ENCODE peak calls at places on chromosomes 3 and 15, in seven cellular contexts. N, A, L, C, X, Q and F are unnamed samples. For H3K4me1, the result is how much of the 10 kb centered on the place peaks cover.

GRCh38 chr3:153634683-153635082 is 472.7 kb downstream of the RAP2B start:
- DNase-seq in N (no peak), A (no peak), L (no peak), C (no peak), X (no peak), Q (no peak), F (no peak)

GRCh38 chr3:146598486-146598885 is 6.7 kb downstream of the PLSCR5 start:
- DNase-seq in N (no peak), A (no peak), L (no peak), C (no peak), X (no peak), Q (no peak), F (no peak)

GRCh38 chr3:175127075-175127662 is 268.0 kb downstream of the NAALADL2 start:
- DNase-seq in N (no peak), A (no peak), L (no peak), C (no peak), X (no peak), Q (no peak), F (no peak)

GRCh38 chr3:142998439-142998838 is 2.9 kb upstream of the U2SURP start:
- DNase-seq in N (no peak), A (no peak), L (no peak), C (no peak), X (no peak), Q (no peak), F (no peak)

GRCh38 chr3:143090486-143090885 is 29.1 kb upstream of the CHST2 start:
- DNase-seq in N (peak), A (no peak), L (no peak), C (peak), X (peak), Q (no peak), F (no peak)

GRCh38 chr3:184171562-184171961 is 3.1 kb upstream of the AP2M1 start:
- DNase-seq in N (no peak), A (no peak), L (no peak), C (no peak), X (no peak), Q (no peak), F (no peak)

GRCh38 chr3:16319723-16320122 is 54.7 kb downstream of the OXNAD1 start:
- DNase-seq in N (no peak), A (no peak), L (no peak), C (no peak), X (no peak), Q (no peak), F (no peak)

GRCh38 chr3:62238431-62238830 is 134.9 kb downstream of the FEZF2 start:
- DNase-seq in N (no peak), A (no peak), L (no peak), C (no peak), X (no peak), Q (no peak), F (no peak)

GRCh38 chr3:24004171-24004938 is 59.3 kb downstream of the NR1D2 start:
- DNase-seq in N (no peak), A (no peak), L (no peak), C (no peak), X (no peak), Q (no peak), F (no peak)

GRCh38 chr15:88267720-88268119 is 11.2 kb upstream of the NTRK3 start:
- DNase-seq in N (no peak), A (no peak), L (no peak), C (no peak), X (no peak), Q (no peak), F (no peak)

GRCh38 chr15:73394782-73395181 is 26.0 kb upstream of the HCN4 start:
- DNase-seq in N (no peak), A (no peak), L (no peak), C (peak), X (no peak), Q (no peak), F (no peak)

GRCh38 chr15:38564557-38565286 is at the start of gene RASGRP1:
- DNase-seq in N (peak), A (peak), L (peak), C (peak), X (peak), Q (no peak), F (peak)

GRCh38 chr3:156817931-156818765 is 8.0 kb upstream of the LEKR1 start:
- DNase-seq in N (no peak), A (no peak), L (no peak), C (no peak), X (no peak), Q (no peak), F (no peak)

GRCh38 chr3:127406309-127407025 is 118.6 kb upstream of the PRR20G start:
- DNase-seq in N (peak), A (peak), L (no peak), C (no peak), X (peak), Q (peak), F (peak)

GRCh38 chr3:45309876-45310275 is 78.5 kb upstream of the LARS2 start:
- DNase-seq in N (no peak), A (no peak), L (no peak), C (no peak), X (no peak), Q (no peak), F (no peak)

GRCh38 chr3:114221165-114221880 is 16.1 kb downstream of the ZNF80 start:
- DNase-seq in N (no peak), A (peak), L (no peak), C (peak), X (no peak), Q (no peak), F (no peak)

GRCh38 chr15:71296032-71296686 is 180.9 kb downstream of the THSD4 start:
- DNase-seq in N (no peak), A (peak), L (no peak), C (no peak), X (no peak), Q (peak), F (no peak)

GRCh38 chr3:49636883-49637609 is 37.1 kb upstream of the APEH start:
- DNase-seq in N (no peak), A (no peak), L (no peak), C (no peak), X (no peak), Q (no peak), F (no peak)

GRCh38 chr15:53658827-53659226 is 100.6 kb downstream of the WDR72 start:
- DNase-seq in N (no peak), A (peak), L (no peak), C (no peak), X (no peak), Q (no peak), F (no peak)

GRCh38 chr3:12194669-12195161 is 36.0 kb upstream of the TIMP4 start:
- DNase-seq in N (peak), A (peak), L (no peak), C (no peak), X (no peak), Q (peak), F (no peak)

GRCh38 chr15:34216527-34217270 is 6.8 kb upstream of the KATNBL1 start:
- DNase-seq in N (no peak), A (no peak), L (no peak), C (no peak), X (no peak), Q (no peak), F (no peak)

GRCh38 chr3:150547045-150547753 is 612 bp downstream of the EIF2A start:
- DNase-seq in N (no peak), A (no peak), L (no peak), C (no peak), X (no peak), Q (no peak), F (no peak)

GRCh38 chr3:141328286-141329166 is 39.8 kb upstream of the ZBTB38 start:
- DNase-seq in N (no peak), A (no peak), L (peak), C (peak), X (no peak), Q (no peak), F (no peak)

GRCh38 chr3:58793052-58793451 is 126.5 kb upstream of the FAM3D start:
- DNase-seq in N (no peak), A (no peak), L (no peak), C (no peak), X (no peak), Q (no peak), F (no peak)

GRCh38 chr3:16182183-16182582 is 7.7 kb downstream of the GALNT15 start:
- DNase-seq in N (no peak), A (no peak), L (no peak), C (no peak), X (no peak), Q (no peak), F (no peak)

GRCh38 chr3:36166477-36166876 is 213.8 kb upstream of the STAC start:
- DNase-seq in N (no peak), A (no peak), L (no peak), C (no peak), X (no peak), Q (peak), F (no peak)

GRCh38 chr15:83887404-83887803 is 233.5 kb downstream of the ADAMTSL3 start:
- DNase-seq in N (no peak), A (no peak), L (no peak), C (no peak), X (no peak), Q (no peak), F (no peak)

GRCh38 chr15:73813071-73813470 is 59.9 kb upstream of the INSYN1 start:
- DNase-seq in N (no peak), A (no peak), L (no peak), C (no peak), X (no peak), Q (no peak), F (no peak)

GRCh38 chr3:134464693-134465385 is 20.9 kb downstream of the ANAPC13 start:
- DNase-seq in N (no peak), A (no peak), L (no peak), C (no peak), X (no peak), Q (no peak), F (no peak)
- H3K4me3 ChIP-seq in N (no peak), A (no peak), L (no peak), C (peak), X (peak), Q (no peak), F (no peak)

GRCh38 chr15:40443846-40444245 is 3.1 kb downstream of the BAHD1 start:
- DNase-seq in N (no peak), A (no peak), L (no peak), C (no peak), X (no peak), Q (no peak), F (no peak)

GRCh38 chr15:40441012-40441735 is 421 bp downstream of the BAHD1 start:
- DNase-seq in N (no peak), A (no peak), L (no peak), C (peak), X (no peak), Q (no peak), F (no peak)

GRCh38 chr15:40441736-40442531 is 1.2 kb downstream of the BAHD1 start:
- DNase-seq in N (no peak), A (no peak), L (peak), C (peak), X (peak), Q (no peak), F (no peak)

GRCh38 chr15:40444741-40445140 is 4.0 kb downstream of the BAHD1 start:
- DNase-seq in N (no peak), A (no peak), L (no peak), C (no peak), X (no peak), Q (no peak), F (no peak)

DNA sequence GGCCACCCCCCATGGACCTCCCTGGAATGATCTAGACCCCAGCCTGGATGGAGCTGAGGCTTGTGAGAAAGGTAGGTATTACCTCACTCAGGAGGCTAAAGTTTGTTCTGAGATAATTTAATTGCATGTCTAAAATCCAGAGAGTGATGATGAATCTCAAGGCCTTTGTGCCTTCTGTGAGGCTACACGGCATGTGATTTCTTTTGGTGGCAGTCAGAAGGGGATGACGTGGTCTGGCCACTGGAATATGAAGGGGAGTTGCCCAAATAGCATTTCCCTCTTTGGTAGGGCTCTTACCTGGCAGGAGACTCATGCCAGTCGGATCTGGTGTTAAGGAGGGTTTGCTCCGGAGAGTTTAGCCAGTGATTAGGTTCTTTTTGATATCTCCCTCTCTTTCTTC is 2.5 kb downstream of the BAHD1 start:
- DNase-seq in N (no peak), A (no peak), L (no peak), C (no peak), X (no peak), Q (no peak), F (no peak)
- H3K4me1 ChIP-seq in N (half or more), A (under half), L (half or more), C (half or more), X (under half), Q (under half), F (under half)

DNA sequence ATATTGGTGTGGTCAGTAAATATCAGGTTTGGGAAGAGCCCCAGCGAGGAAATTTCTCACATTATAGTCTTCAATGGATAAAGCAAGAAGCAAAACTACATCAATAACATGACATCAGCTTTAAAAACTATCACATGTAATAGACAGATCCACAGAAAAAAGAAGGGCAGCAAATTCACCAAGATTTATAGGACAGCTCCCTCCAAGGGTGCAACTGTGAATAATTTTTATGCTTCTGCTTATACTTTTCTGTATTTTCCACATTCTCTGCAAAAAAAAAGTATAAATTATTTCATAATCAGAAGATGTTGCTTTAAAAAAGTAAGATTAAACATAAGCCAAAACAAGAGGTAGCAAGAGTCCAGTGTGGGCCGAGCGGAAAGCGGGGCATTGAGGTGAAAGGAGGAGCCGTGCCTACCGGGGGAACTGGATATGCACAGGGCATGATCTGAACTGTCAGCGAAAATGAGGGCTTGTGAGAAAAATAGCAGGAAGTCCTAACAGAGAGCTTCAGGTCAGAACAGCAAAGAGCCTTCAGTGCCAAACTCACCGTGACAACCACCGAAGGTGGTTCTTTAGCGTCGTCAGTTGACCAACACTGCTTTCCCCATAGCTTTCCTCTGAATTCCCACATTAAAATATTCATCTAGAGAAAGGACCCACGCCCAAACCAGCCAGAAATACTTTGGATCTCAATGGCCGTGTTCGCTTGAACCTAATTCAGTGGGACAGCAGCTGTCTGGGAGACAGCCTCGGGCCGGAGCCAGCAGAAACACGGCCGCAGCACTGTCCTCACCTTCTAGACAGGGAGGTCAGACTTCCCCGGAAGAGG is 59.9 kb downstream of the FAM174B start:
- DNase-seq in N (no peak), A (no peak), L (peak), C (no peak), X (no peak), Q (no peak), F (no peak)
- TF ChIP-seq CTCF in N (no peak), A (no peak), L (no peak), C (no peak), X (no peak), Q (no peak), F (no peak)

GRCh38 chr15:41285285-41285684 is 47.1 kb downstream of the OIP5 start:
- DNase-seq in N (no peak), A (peak), L (no peak), C (no peak), X (no peak), Q (no peak), F (no peak)

GRCh38 chr15:41281236-41281635 is 50.2 kb downstream of the CHP1 start:
- DNase-seq in N (no peak), A (no peak), L (no peak), C (no peak), X (no peak), Q (no peak), F (no peak)

GRCh38 chr15:41286665-41287333 is 45.6 kb downstream of the OIP5 start:
- DNase-seq in N (no peak), A (no peak), L (no peak), C (no peak), X (no peak), Q (no peak), F (no peak)

GRCh38 chr15:41283653-41284424 is 48.6 kb downstream of the OIP5 start:
- DNase-seq in N (peak), A (peak), L (peak), C (peak), X (peak), Q (peak), F (peak)

GRCh38 chr15:41284425-41285177 is 47.8 kb downstream of the OIP5 start:
- DNase-seq in N (no peak), A (peak), L (peak), C (no peak), X (peak), Q (no peak), F (no peak)
- H3K4me3 ChIP-seq in N (peak), A (peak), L (peak), C (peak), X (peak), Q (peak), F (peak)

GRCh38 chr15:98326804-98327203 is 321.5 kb upstream of the IGF1R start:
- DNase-seq in N (no peak), A (no peak), L (no peak), C (no peak), X (no peak), Q (no peak), F (no peak)
- H3K4me1 ChIP-seq in N (under half), A (under half), L (under half), C (under half), X (under half), Q (under half), F (under half)

DNA sequence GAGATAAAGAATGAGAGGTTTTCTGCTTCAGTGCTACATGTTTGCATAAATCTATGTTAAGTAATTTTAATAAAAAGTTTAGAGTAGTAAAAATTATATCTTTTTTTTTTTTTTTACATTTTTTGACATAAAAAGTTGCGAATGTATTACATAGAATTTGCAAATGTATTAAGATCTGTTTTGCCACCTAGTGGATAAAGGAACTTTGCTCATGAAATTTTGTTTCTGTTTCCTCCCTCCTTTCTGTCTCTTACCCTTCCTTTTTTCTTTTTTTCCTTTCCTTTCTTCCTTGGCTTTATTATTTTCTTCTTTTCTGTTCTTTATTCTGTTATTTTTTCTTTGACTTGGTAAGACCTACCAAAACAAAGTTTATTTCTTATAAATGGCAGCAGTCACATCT is 58.5 kb upstream of the UTS2B start:
- DNase-seq in N (no peak), A (no peak), L (no peak), C (no peak), X (no peak), Q (no peak), F (no peak)
- TF ChIP-seq CTCF in N (peak), A (no peak), L (no peak), C (peak), X (peak), Q (no peak), F (peak)

GRCh38 chr3:28575100-28575747 is 226.6 kb upstream of the AZI2 start:
- DNase-seq in N (peak), A (no peak), L (peak), C (peak), X (peak), Q (no peak), F (peak)
- H3K4me3 ChIP-seq in N (peak), A (no peak), L (peak), C (peak), X (peak), Q (no peak), F (peak)

GRCh38 chr15:92664178-92664900 is 8.8 kb upstream of the FAM174B start:
- DNase-seq in N (no peak), A (no peak), L (no peak), C (no peak), X (no peak), Q (no peak), F (no peak)
- H3K4me1 ChIP-seq in N (under half), A (under half), L (under half), C (under half), X (under half), Q (under half), F (under half)

GRCh38 chr3:72814308-72814707 is 33.9 kb downstream of the SHQ1 start:
- DNase-seq in N (no peak), A (no peak), L (no peak), C (no peak), X (no peak), Q (no peak), F (no peak)

GRCh38 chr3:72810659-72811434 is 37.4 kb downstream of the SHQ1 start:
- DNase-seq in N (no peak), A (no peak), L (no peak), C (no peak), X (no peak), Q (no peak), F (no peak)

GRCh38 chr3:72810063-72810462 is 38.2 kb downstream of the SHQ1 start:
- DNase-seq in N (no peak), A (no peak), L (no peak), C (no peak), X (no peak), Q (no peak), F (no peak)

GRCh38 chr3:72812201-72812600 is 36.0 kb downstream of the SHQ1 start:
- DNase-seq in N (no peak), A (no peak), L (no peak), C (no peak), X (no peak), Q (no peak), F (no peak)

DNA sequence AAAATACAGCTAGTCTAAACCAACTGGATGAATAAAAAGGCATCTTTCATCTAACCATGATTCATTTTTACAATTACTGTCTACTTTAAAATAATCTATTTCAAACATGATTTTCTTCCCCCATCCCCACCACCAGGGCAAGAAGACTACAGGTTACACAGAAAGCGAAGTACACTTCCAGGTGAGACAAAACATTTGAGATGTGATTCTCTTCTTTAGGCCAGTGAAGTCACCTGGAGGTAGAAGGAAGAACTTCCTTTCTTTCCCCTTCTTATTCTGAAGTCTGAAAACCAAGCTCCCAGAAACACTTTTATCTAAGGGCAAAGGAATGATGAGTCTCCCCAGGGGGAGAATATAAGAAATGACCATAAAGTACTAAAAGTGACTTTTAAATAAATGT is 36.7 kb downstream of the SHQ1 start:
- DNase-seq in N (no peak), A (no peak), L (no peak), C (no peak), X (no peak), Q (no peak), F (no peak)
- TF ChIP-seq CTCF in N (no peak), A (no peak), L (no peak), C (no peak), X (no peak), Q (peak), F (no peak)

GRCh38 chr15:49427369-49427768 is 4.3 kb downstream of the FGF7 start:
- DNase-seq in N (no peak), A (no peak), L (no peak), C (no peak), X (no peak), Q (no peak), F (no peak)
- H3K4me3 ChIP-seq in N (peak), A (no peak), L (no peak), C (peak), X (no peak), Q (no peak), F (peak)